ENCODE peak calls at places on chromosome 13, in ten cellular contexts. One of them, this sample, is unnamed.
A peak's percentile ranks its signal among the peaks of the same experiment; 100 is the strongest.

GRCh38 chr13:29474991-29475390 is 120.5 kb downstream of the SLC7A1 start:
- DNase-seq in stomach: no peak
- DNase-seq in esophagus squamous epithelium: no peak
- DNase-seq in body of pancreas: no peak
- DNase-seq in gastrocnemius medialis: no peak
- DNase-seq in IMR-90: peak; percentile 91
- DNase-seq in adrenal gland: no peak
- DNase-seq in Peyer's patch: no peak
- DNase-seq in heart left ventricle: no peak
- DNase-seq in A549: no peak
- DNase-seq in this sample: no peak

GRCh38 chr13:113552786-113553540 is 31.6 kb upstream of the TFDP1 start:
- DNase-seq in IMR-90: no peak
- DNase-seq in esophagus squamous epithelium: no peak
- DNase-seq in adrenal gland: peak; percentile 25
- DNase-seq in body of pancreas: no peak
- DNase-seq in stomach: peak; percentile 7
- DNase-seq in gastrocnemius medialis: no peak
- DNase-seq in Peyer's patch: no peak
- DNase-seq in A549: no peak
- DNase-seq in heart left ventricle: no peak
- DNase-seq in this sample: no peak

GRCh38 chr13:26538363-26539317 is 18.8 kb upstream of the WASF3 start:
- DNase-seq in IMR-90: no peak
- DNase-seq in adrenal gland: no peak
- DNase-seq in A549: no peak
- DNase-seq in stomach: no peak
- DNase-seq in Peyer's patch: no peak
- DNase-seq in gastrocnemius medialis: no peak
- DNase-seq in body of pancreas: no peak
- DNase-seq in esophagus squamous epithelium: no peak
- DNase-seq in heart left ventricle: no peak
- DNase-seq in this sample: no peak

GRCh38 chr13:65932587-65933239 is 1297.4 kb downstream of the PCDH9 start:
- DNase-seq in body of pancreas: no peak
- DNase-seq in Peyer's patch: no peak
- DNase-seq in A549: no peak
- DNase-seq in heart left ventricle: no peak
- DNase-seq in IMR-90: peak; percentile 7
- DNase-seq in gastrocnemius medialis: no peak
- DNase-seq in adrenal gland: no peak
- DNase-seq in esophagus squamous epithelium: no peak
- DNase-seq in stomach: no peak
- DNase-seq in this sample: no peak

GRCh38 chr13:75691183-75691582 is 55.1 kb downstream of the LMO7 start:
- DNase-seq in adrenal gland: no peak
- DNase-seq in heart left ventricle: no peak
- DNase-seq in IMR-90: peak; percentile 75
- DNase-seq in A549: peak; percentile 33
- DNase-seq in gastrocnemius medialis: no peak
- DNase-seq in body of pancreas: no peak
- DNase-seq in stomach: no peak
- DNase-seq in esophagus squamous epithelium: no peak
- DNase-seq in Peyer's patch: no peak
- DNase-seq in this sample: no peak

GRCh38 chr13:23352161-23352560 is 81.3 kb downstream of the SACS start:
- DNase-seq in heart left ventricle: no peak
- DNase-seq in adrenal gland: no peak
- DNase-seq in A549: no peak
- DNase-seq in gastrocnemius medialis: no peak
- DNase-seq in Peyer's patch: no peak
- DNase-seq in IMR-90: no peak
- DNase-seq in stomach: no peak
- DNase-seq in esophagus squamous epithelium: no peak
- DNase-seq in body of pancreas: no peak
- DNase-seq in this sample: no peak

GRCh38 chr13:106530907-106531520 is 4.4 kb downstream of the EFNB2 start:
- DNase-seq in stomach: no peak
- DNase-seq in esophagus squamous epithelium: no peak
- DNase-seq in IMR-90: no peak
- DNase-seq in adrenal gland: no peak
- DNase-seq in heart left ventricle: no peak
- DNase-seq in A549: no peak
- DNase-seq in gastrocnemius medialis: no peak
- DNase-seq in body of pancreas: no peak
- DNase-seq in Peyer's patch: no peak
- DNase-seq in this sample: no peak

GRCh38 chr13:46404732-46405097 is 17.7 kb upstream of the RUBCNL start:
- DNase-seq in Peyer's patch: no peak
- DNase-seq in adrenal gland: no peak
- DNase-seq in IMR-90: no peak
- DNase-seq in body of pancreas: no peak
- DNase-seq in gastrocnemius medialis: no peak
- DNase-seq in A549: no peak
- DNase-seq in esophagus squamous epithelium: no peak
- DNase-seq in heart left ventricle: no peak
- DNase-seq in stomach: no peak
- DNase-seq in this sample: peak; percentile 66

GRCh38 chr13:31172535-31172934 is 10.8 kb upstream of the HSPH1 start:
- DNase-seq in heart left ventricle: no peak
- DNase-seq in IMR-90: peak; percentile 84
- DNase-seq in esophagus squamous epithelium: no peak
- DNase-seq in adrenal gland: no peak
- DNase-seq in stomach: no peak
- DNase-seq in gastrocnemius medialis: no peak
- DNase-seq in body of pancreas: no peak
- DNase-seq in Peyer's patch: no peak
- DNase-seq in A549: peak; percentile 27
- DNase-seq in this sample: no peak

GRCh38 chr13:39784347-39784746 is 128.9 kb downstream of the COG6 start:
- DNase-seq in stomach: no peak
- DNase-seq in adrenal gland: no peak
- DNase-seq in A549: no peak
- DNase-seq in body of pancreas: no peak
- DNase-seq in heart left ventricle: no peak
- DNase-seq in gastrocnemius medialis: no peak
- DNase-seq in Peyer's patch: no peak
- DNase-seq in IMR-90: peak; percentile 62
- DNase-seq in esophagus squamous epithelium: no peak
- DNase-seq in this sample: no peak

GRCh38 chr13:39787086-39787487 is 131.6 kb downstream of the COG6 start:
- DNase-seq in Peyer's patch: no peak
- DNase-seq in esophagus squamous epithelium: no peak
- DNase-seq in stomach: no peak
- DNase-seq in A549: no peak
- DNase-seq in adrenal gland: no peak
- DNase-seq in body of pancreas: no peak
- DNase-seq in IMR-90: no peak
- DNase-seq in heart left ventricle: no peak
- DNase-seq in gastrocnemius medialis: no peak
- DNase-seq in this sample: no peak

GRCh38 chr13:39788097-39788496 is 132.6 kb downstream of the COG6 start:
- DNase-seq in heart left ventricle: peak; percentile 38
- DNase-seq in stomach: no peak
- DNase-seq in gastrocnemius medialis: no peak
- DNase-seq in IMR-90: no peak
- DNase-seq in A549: no peak
- DNase-seq in adrenal gland: no peak
- DNase-seq in Peyer's patch: no peak
- DNase-seq in body of pancreas: no peak
- DNase-seq in esophagus squamous epithelium: no peak
- DNase-seq in this sample: no peak

GRCh38 chr13:39783051-39783450 is 127.6 kb downstream of the COG6 start:
- DNase-seq in heart left ventricle: no peak
- DNase-seq in Peyer's patch: no peak
- DNase-seq in IMR-90: no peak
- DNase-seq in A549: no peak
- DNase-seq in body of pancreas: no peak
- DNase-seq in esophagus squamous epithelium: no peak
- DNase-seq in gastrocnemius medialis: no peak
- DNase-seq in stomach: no peak
- DNase-seq in adrenal gland: no peak
- DNase-seq in this sample: no peak

DNA sequence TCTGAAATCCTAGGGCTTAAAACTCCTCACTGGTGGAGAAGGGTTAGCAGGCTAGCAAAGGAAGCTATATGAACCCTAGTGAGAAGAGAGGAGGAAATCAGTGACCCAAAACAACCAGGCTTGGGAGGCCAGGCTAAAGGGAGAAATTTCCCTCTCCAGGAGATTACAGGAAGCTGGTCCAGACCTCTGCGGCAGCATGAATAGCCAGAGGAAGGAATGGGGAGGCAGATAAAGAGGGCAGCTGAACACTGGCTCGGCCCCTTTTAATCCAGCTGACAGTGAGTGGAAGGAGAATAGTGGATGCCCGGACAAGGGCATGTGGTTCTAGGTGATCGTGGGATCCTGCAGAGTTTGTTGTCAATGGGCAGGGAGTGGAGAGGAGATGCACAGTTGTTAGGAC is 130.6 kb downstream of the COG6 start:
- DNase-seq in gastrocnemius medialis: no peak
- DNase-seq in A549: no peak
- DNase-seq in esophagus squamous epithelium: no peak
- DNase-seq in adrenal gland: no peak
- DNase-seq in body of pancreas: no peak
- DNase-seq in heart left ventricle: no peak
- DNase-seq in Peyer's patch: no peak
- DNase-seq in stomach: no peak
- DNase-seq in IMR-90: no peak
- DNase-seq in this sample: no peak
- TF ChIP-seq POLR2A in gastrocnemius medialis: no peak
- TF ChIP-seq POLR2A in A549: no peak
- TF ChIP-seq POLR2A in esophagus squamous epithelium: no peak
- TF ChIP-seq POLR2A in adrenal gland: no peak
- TF ChIP-seq POLR2A in body of pancreas: no peak
- TF ChIP-seq POLR2A in heart left ventricle: no peak
- TF ChIP-seq POLR2A in Peyer's patch: no peak
- TF ChIP-seq POLR2A in stomach: no peak
- TF ChIP-seq POLR2A in IMR-90: no peak
- TF ChIP-seq POLR2A in this sample: no peak

DNA sequence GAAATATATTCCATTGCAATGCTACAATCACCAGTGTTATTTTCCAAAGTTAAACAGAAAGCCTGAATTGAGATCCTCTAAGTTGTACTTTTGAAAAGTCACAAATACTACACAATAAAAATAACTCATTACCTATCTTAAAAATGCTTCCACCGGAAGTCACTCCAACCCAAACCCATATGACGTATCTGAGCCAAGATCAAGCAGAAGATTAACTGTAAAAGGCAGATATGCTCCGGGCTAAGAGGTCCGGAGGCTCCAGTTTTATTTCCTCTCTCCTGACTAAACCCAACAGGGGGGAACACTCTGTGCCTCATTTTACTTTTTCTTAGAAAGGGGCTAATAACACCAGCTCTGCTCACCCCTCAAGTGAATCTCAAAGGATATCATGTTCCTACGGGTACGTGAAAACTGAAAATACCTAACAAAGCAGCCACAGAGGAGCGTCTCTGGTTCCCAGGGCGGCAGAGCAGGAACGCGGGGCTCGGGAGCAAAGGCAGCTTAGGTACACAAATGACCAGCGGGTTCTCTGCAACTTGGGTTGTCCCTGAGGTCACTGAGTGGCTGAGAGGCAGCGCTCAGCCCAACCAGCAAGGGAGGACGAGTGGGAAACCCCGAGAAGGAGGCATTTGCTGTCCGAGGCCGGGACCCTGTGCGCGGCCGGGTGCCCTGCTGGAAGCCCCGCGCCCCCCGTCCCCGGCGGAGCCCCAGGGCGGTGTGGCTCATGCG is 752 bp downstream of the RAB20 start:
- DNase-seq in A549: no peak
- DNase-seq in Peyer's patch: no peak
- DNase-seq in stomach: peak; percentile 57
- DNase-seq in esophagus squamous epithelium: no peak
- DNase-seq in IMR-90: no peak
- DNase-seq in gastrocnemius medialis: no peak
- DNase-seq in heart left ventricle: peak; percentile 58
- DNase-seq in adrenal gland: peak; percentile 65
- DNase-seq in body of pancreas: peak; percentile 74
- DNase-seq in this sample: peak; percentile 61
- TF ChIP-seq POLR2A in A549: no peak
- TF ChIP-seq POLR2A in Peyer's patch: no peak
- TF ChIP-seq POLR2A in stomach: no peak
- TF ChIP-seq POLR2A in esophagus squamous epithelium: no peak
- TF ChIP-seq POLR2A in IMR-90: no peak
- TF ChIP-seq POLR2A in gastrocnemius medialis: peak; percentile 13
- TF ChIP-seq POLR2A in heart left ventricle: no peak
- TF ChIP-seq POLR2A in adrenal gland: peak; percentile 17
- TF ChIP-seq POLR2A in body of pancreas: peak; percentile 80
- TF ChIP-seq POLR2A in this sample: no peak

GRCh38 chr13:50126378-50127016 is 111.3 kb downstream of the KCNRG start:
- DNase-seq in Peyer's patch: peak; percentile 39
- DNase-seq in stomach: no peak
- DNase-seq in body of pancreas: no peak
- DNase-seq in IMR-90: peak; percentile 58
- DNase-seq in adrenal gland: peak; percentile 45
- DNase-seq in esophagus squamous epithelium: no peak
- DNase-seq in A549: peak; percentile 26
- DNase-seq in gastrocnemius medialis: no peak
- DNase-seq in heart left ventricle: peak; percentile 34
- DNase-seq in this sample: peak; percentile 38
- TF ChIP-seq POLR2A in Peyer's patch: no peak
- TF ChIP-seq POLR2A in stomach: no peak
- TF ChIP-seq POLR2A in body of pancreas: no peak
- TF ChIP-seq POLR2A in IMR-90: no peak
- TF ChIP-seq POLR2A in adrenal gland: no peak
- TF ChIP-seq POLR2A in esophagus squamous epithelium: no peak
- TF ChIP-seq POLR2A in A549: no peak
- TF ChIP-seq POLR2A in gastrocnemius medialis: no peak
- TF ChIP-seq POLR2A in heart left ventricle: no peak
- TF ChIP-seq POLR2A in this sample: no peak

DNA sequence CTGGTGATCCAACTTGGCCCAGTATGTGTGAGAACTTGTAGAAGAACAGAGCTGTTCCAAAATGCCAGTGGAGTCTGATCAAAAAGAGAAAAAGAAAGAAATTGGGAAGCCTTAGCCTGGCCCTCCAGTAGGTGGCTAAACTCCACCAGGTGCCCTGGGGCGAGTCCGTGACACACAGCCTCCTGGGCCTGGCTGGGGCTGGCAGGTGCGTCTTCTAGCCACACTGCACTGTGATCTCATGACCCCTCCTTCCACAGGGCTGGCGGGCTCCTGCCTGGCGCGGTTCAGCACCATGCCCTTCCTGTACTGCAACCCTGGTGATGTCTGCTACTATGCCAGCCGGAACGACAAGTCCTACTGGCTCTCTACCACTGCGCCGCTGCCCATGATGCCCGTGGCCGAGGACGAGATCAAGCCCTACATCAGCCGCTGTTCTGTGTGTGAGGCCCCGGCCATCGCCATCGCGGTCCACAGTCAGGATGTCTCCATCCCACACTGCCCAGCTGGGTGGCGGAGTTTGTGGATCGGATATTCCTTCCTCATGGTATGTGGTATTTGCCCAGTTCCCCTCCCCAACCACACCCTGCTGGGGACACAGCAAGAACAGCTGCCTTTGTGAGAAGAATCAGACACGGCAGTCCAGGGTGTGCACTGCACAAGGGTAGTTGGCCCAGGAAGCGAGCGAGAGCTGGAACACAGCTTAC is 53.7 kb downstream of the RAB20 start:
- DNase-seq in stomach: peak; percentile 91
- DNase-seq in Peyer's patch: no peak
- DNase-seq in heart left ventricle: peak; percentile 66
- DNase-seq in IMR-90: no peak
- DNase-seq in gastrocnemius medialis: peak; percentile 84
- DNase-seq in adrenal gland: no peak
- DNase-seq in esophagus squamous epithelium: no peak
- DNase-seq in A549: peak; percentile 16
- DNase-seq in body of pancreas: peak; percentile 93
- DNase-seq in this sample: no peak
- TF ChIP-seq POLR2A in stomach: no peak
- TF ChIP-seq POLR2A in Peyer's patch: peak; percentile 45
- TF ChIP-seq POLR2A in heart left ventricle: no peak
- TF ChIP-seq POLR2A in IMR-90: no peak
- TF ChIP-seq POLR2A in gastrocnemius medialis: no peak
- TF ChIP-seq POLR2A in adrenal gland: no peak
- TF ChIP-seq POLR2A in esophagus squamous epithelium: no peak
- TF ChIP-seq POLR2A in A549: no peak
- TF ChIP-seq POLR2A in body of pancreas: peak; percentile 35
- TF ChIP-seq POLR2A in this sample: no peak

This sample was measured in NB4.